ENCODE peak calls at places on chromosomes 12 and 14, in four cellular contexts. One of them, this sample, is unnamed.

GRCh38 chr14:20712900-20713299 is 24.3 kb downstream of the ANG start:
- DNase-seq in K562: no peak
- DNase-seq in neural progenitor cell: no peak
- DNase-seq in GM23248: no peak
- DNase-seq in this sample: no peak

GRCh38 chr12:12891646-12892355 is 439 bp downstream of the GPRC5A start:
- DNase-seq in K562: no peak
- DNase-seq in neural progenitor cell: no peak
- DNase-seq in GM23248: peak
- DNase-seq in this sample: no peak

GRCh38 chr14:44937547-44937946 is 24.2 kb downstream of the KLHL28 start:
- DNase-seq in K562: no peak
- DNase-seq in neural progenitor cell: no peak
- DNase-seq in GM23248: no peak
- DNase-seq in this sample: no peak

GRCh38 chr12:31872831-31873604 is 86.2 kb upstream of the RESF1 start:
- DNase-seq in K562: no peak
- DNase-seq in neural progenitor cell: no peak
- DNase-seq in GM23248: no peak
- DNase-seq in this sample: no peak

GRCh38 chr14:59274991-59275391 is 86.5 kb downstream of the DAAM1 start:
- DNase-seq in K562: no peak
- DNase-seq in neural progenitor cell: peak
- DNase-seq in GM23248: no peak
- DNase-seq in this sample: no peak

GRCh38 chr12:7373226-7373625 is 69.4 kb downstream of the ACSM4 start:
- DNase-seq in K562: no peak
- DNase-seq in neural progenitor cell: no peak
- DNase-seq in GM23248: peak
- DNase-seq in this sample: no peak

GRCh38 chr14:75126121-75126544 is 715 bp downstream of the NEK9 start:
- DNase-seq in K562: no peak
- DNase-seq in neural progenitor cell: no peak
- DNase-seq in GM23248: peak
- DNase-seq in this sample: no peak

GRCh38 chr12:96445743-96446655 is 43.4 kb upstream of the CFAP54 start:
- DNase-seq in K562: peak
- DNase-seq in neural progenitor cell: no peak
- DNase-seq in GM23248: peak
- DNase-seq in this sample: peak

GRCh38 chr12:2876431-2877046 is 435 bp downstream of the FOXM1 start:
- DNase-seq in K562: peak
- DNase-seq in neural progenitor cell: no peak
- DNase-seq in GM23248: peak
- DNase-seq in this sample: peak

GRCh38 chr12:42684171-42685071 is 94.9 kb upstream of the PRICKLE1 start:
- DNase-seq in K562: no peak
- DNase-seq in neural progenitor cell: no peak
- DNase-seq in GM23248: peak
- DNase-seq in this sample: no peak

GRCh38 chr12:98137278-98137677 is 378.1 kb upstream of the TMPO start:
- DNase-seq in K562: no peak
- DNase-seq in neural progenitor cell: no peak
- DNase-seq in GM23248: no peak
- DNase-seq in this sample: no peak

GRCh38 chr14:44316647-44317432 is 190.2 kb downstream of the FSCB start:
- DNase-seq in K562: peak
- DNase-seq in neural progenitor cell: no peak
- DNase-seq in GM23248: peak
- DNase-seq in this sample: no peak

GRCh38 chr12:92002673-92003382 is 142.8 kb downstream of the BTG1 start:
- DNase-seq in K562: peak
- DNase-seq in neural progenitor cell: no peak
- DNase-seq in GM23248: peak
- DNase-seq in this sample: no peak

GRCh38 chr12:93048646-93049045 is 119.6 kb upstream of the EEA1 start:
- DNase-seq in K562: no peak
- DNase-seq in neural progenitor cell: no peak
- DNase-seq in GM23248: no peak
- DNase-seq in this sample: no peak

GRCh38 chr12:59444932-59445331 is 150.9 kb upstream of the SLC16A7 start:
- DNase-seq in K562: no peak
- DNase-seq in neural progenitor cell: no peak
- DNase-seq in GM23248: peak
- DNase-seq in this sample: no peak

GRCh38 chr12:90953956-90954421 is 987 bp downstream of the CCER1 start:
- DNase-seq in K562: peak
- DNase-seq in neural progenitor cell: peak
- DNase-seq in GM23248: no peak
- DNase-seq in this sample: no peak

GRCh38 chr14:99531221-99532096 is 50.2 kb downstream of the CCNK start:
- DNase-seq in K562: no peak
- DNase-seq in neural progenitor cell: peak
- DNase-seq in GM23248: peak
- DNase-seq in this sample: no peak

GRCh38 chr12:62006076-62006732 is 254.0 kb upstream of the USP15 start:
- DNase-seq in K562: peak
- DNase-seq in neural progenitor cell: peak
- DNase-seq in GM23248: peak
- DNase-seq in this sample: peak

GRCh38 chr12:21774358-21775129 is at the start of gene KCNJ8:
- DNase-seq in K562: peak
- DNase-seq in neural progenitor cell: peak
- DNase-seq in GM23248: peak
- DNase-seq in this sample: no peak

GRCh38 chr14:74508292-74508731 is 14.7 kb downstream of the ISCA2 start:
- DNase-seq in K562: no peak
- DNase-seq in neural progenitor cell: peak
- DNase-seq in GM23248: peak
- DNase-seq in this sample: no peak

GRCh38 chr14:99011385-99011784 is 260.6 kb downstream of the BCL11B start:
- DNase-seq in K562: no peak
- DNase-seq in neural progenitor cell: no peak
- DNase-seq in GM23248: no peak
- DNase-seq in this sample: no peak

GRCh38 chr12:80805106-80805505 is 88.4 kb downstream of the MYF5 start:
- DNase-seq in K562: no peak
- DNase-seq in neural progenitor cell: no peak
- DNase-seq in GM23248: peak
- DNase-seq in this sample: no peak

GRCh38 chr12:111093428-111094142 is 173.2 kb upstream of the MYL2 start:
- DNase-seq in K562: no peak
- DNase-seq in neural progenitor cell: no peak
- DNase-seq in GM23248: no peak
- DNase-seq in this sample: peak

GRCh38 chr12:6285063-6285477 is 25.4 kb upstream of the PLEKHG6 start:
- DNase-seq in K562: peak
- DNase-seq in neural progenitor cell: peak
- DNase-seq in GM23248: peak
- DNase-seq in this sample: peak

GRCh38 chr14:51394804-51395203 is 154.8 kb downstream of the TMX1 start:
- DNase-seq in K562: no peak
- DNase-seq in neural progenitor cell: no peak
- DNase-seq in GM23248: no peak
- DNase-seq in this sample: no peak

GRCh38 chr14:69704319-69704718 is 62.6 kb upstream of the SRSF5 start:
- DNase-seq in K562: no peak
- DNase-seq in neural progenitor cell: no peak
- DNase-seq in GM23248: no peak
- DNase-seq in this sample: no peak

GRCh38 chr14:41521891-41522290 is 84.8 kb upstream of the LRFN5 start:
- DNase-seq in K562: no peak
- DNase-seq in neural progenitor cell: no peak
- DNase-seq in GM23248: no peak
- DNase-seq in this sample: no peak

GRCh38 chr12:119613319-119613936 is 19.9 kb downstream of the TMEM233 start:
- DNase-seq in K562: no peak
- DNase-seq in neural progenitor cell: no peak
- DNase-seq in GM23248: peak
- DNase-seq in this sample: no peak

GRCh38 chr12:64968989-64969819 is 144.8 kb downstream of the TBC1D30 start:
- DNase-seq in K562: no peak
- DNase-seq in neural progenitor cell: peak
- DNase-seq in GM23248: peak
- DNase-seq in this sample: no peak

GRCh38 chr14:105144666-105145380 is 23.8 kb downstream of the JAG2 start:
- DNase-seq in K562: no peak
- DNase-seq in neural progenitor cell: no peak
- DNase-seq in GM23248: no peak
- DNase-seq in this sample: no peak

GRCh38 chr14:74952697-74953484 is 2.5 kb downstream of the PGF start:
- DNase-seq in K562: no peak
- DNase-seq in neural progenitor cell: no peak
- DNase-seq in GM23248: no peak
- DNase-seq in this sample: no peak

GRCh38 chr14:94638330-94638729 is 26.1 kb downstream of the SERPINA3 start:
- DNase-seq in K562: no peak
- DNase-seq in neural progenitor cell: no peak
- DNase-seq in GM23248: no peak
- DNase-seq in this sample: no peak

GRCh38 chr12:116861331-116861730 is 19.9 kb downstream of the HRK start:
- DNase-seq in K562: no peak
- DNase-seq in neural progenitor cell: peak
- DNase-seq in GM23248: peak
- DNase-seq in this sample: peak

GRCh38 chr12:124426594-124427550 is 132.0 kb downstream of the RFLNA start:
- DNase-seq in K562: no peak
- DNase-seq in neural progenitor cell: peak
- DNase-seq in GM23248: no peak
- DNase-seq in this sample: no peak
- H3K27ac ChIP-seq in K562: no peak
- H3K27ac ChIP-seq in neural progenitor cell: no peak
- H3K27ac ChIP-seq in GM23248: no peak
- H3K27ac ChIP-seq in this sample: no peak

GRCh38 chr12:46246021-46246700 is 22.7 kb downstream of the SLC38A1 start:
- DNase-seq in K562: no peak
- DNase-seq in neural progenitor cell: no peak
- DNase-seq in GM23248: no peak
- DNase-seq in this sample: no peak

GRCh38 chr12:46242569-46242968 is 26.3 kb downstream of the SLC38A1 start:
- DNase-seq in K562: no peak
- DNase-seq in neural progenitor cell: no peak
- DNase-seq in GM23248: no peak
- DNase-seq in this sample: no peak

GRCh38 chr12:46240436-46240835 is 28.4 kb downstream of the SLC38A1 start:
- DNase-seq in K562: no peak
- DNase-seq in neural progenitor cell: no peak
- DNase-seq in GM23248: no peak
- DNase-seq in this sample: no peak

GRCh38 chr12:46244273-46244672 is 24.6 kb downstream of the SLC38A1 start:
- DNase-seq in K562: no peak
- DNase-seq in neural progenitor cell: no peak
- DNase-seq in GM23248: no peak
- DNase-seq in this sample: no peak

GRCh38 chr12:46244997-46245396 is 23.8 kb downstream of the SLC38A1 start:
- DNase-seq in K562: no peak
- DNase-seq in neural progenitor cell: no peak
- DNase-seq in GM23248: no peak
- DNase-seq in this sample: no peak
- TF ChIP-seq EZH2 in K562: no peak
- TF ChIP-seq EZH2 in neural progenitor cell: no peak
- TF ChIP-seq EZH2 in GM23248: no peak
- TF ChIP-seq EZH2 in this sample: no peak

GRCh38 chr14:58151264-58151700 is 731 bp downstream of the ARMH4 start:
- DNase-seq in K562: no peak
- DNase-seq in neural progenitor cell: no peak
- DNase-seq in GM23248: no peak
- DNase-seq in this sample: no peak
- H3K9ac ChIP-seq in K562: no peak
- H3K9ac ChIP-seq in neural progenitor cell: peak
- H3K9ac ChIP-seq in GM23248: peak
- H3K9ac ChIP-seq in this sample: peak

DNA sequence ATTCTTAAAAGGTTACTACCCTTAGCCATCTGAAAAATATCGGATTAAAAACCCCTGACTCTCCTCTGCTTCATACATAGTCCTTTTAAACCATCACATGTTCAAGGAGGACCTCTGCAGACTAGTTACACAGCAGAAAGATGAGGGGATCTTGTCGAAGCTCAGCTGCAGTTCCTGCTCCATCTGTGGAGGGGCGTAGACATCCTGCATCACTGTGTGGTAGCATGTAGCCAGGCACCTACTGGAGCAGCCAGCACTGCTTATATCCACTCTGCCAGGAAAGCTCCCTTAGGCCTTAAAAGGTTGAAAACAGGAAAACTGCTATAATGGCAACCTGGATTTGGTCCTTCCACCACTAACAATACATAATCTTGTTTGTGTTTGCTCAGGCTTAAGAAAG is 57.6 kb upstream of the STRN3 start:
- DNase-seq in K562: no peak
- DNase-seq in neural progenitor cell: peak
- DNase-seq in GM23248: no peak
- DNase-seq in this sample: no peak
- H3K27ac ChIP-seq in K562: no peak
- H3K27ac ChIP-seq in neural progenitor cell: no peak
- H3K27ac ChIP-seq in GM23248: no peak
- H3K27ac ChIP-seq in this sample: no peak

GRCh38 chr14:28765169-28765906 is 1.2 kb upstream of the FOXG1 start:
- DNase-seq in K562: no peak
- DNase-seq in neural progenitor cell: peak
- DNase-seq in GM23248: peak
- DNase-seq in this sample: no peak

GRCh38 chr14:28766505-28767238 is at the start of gene FOXG1:
- DNase-seq in K562: peak
- DNase-seq in neural progenitor cell: peak
- DNase-seq in GM23248: peak
- DNase-seq in this sample: no peak

GRCh38 chr14:28767239-28767850 is 758 bp downstream of the FOXG1 start:
- DNase-seq in K562: peak
- DNase-seq in neural progenitor cell: no peak
- DNase-seq in GM23248: no peak
- DNase-seq in this sample: no peak

GRCh38 chr14:28763914-28764848 is 2.4 kb upstream of the FOXG1 start:
- DNase-seq in K562: no peak
- DNase-seq in neural progenitor cell: peak
- DNase-seq in GM23248: no peak
- DNase-seq in this sample: no peak

DNA sequence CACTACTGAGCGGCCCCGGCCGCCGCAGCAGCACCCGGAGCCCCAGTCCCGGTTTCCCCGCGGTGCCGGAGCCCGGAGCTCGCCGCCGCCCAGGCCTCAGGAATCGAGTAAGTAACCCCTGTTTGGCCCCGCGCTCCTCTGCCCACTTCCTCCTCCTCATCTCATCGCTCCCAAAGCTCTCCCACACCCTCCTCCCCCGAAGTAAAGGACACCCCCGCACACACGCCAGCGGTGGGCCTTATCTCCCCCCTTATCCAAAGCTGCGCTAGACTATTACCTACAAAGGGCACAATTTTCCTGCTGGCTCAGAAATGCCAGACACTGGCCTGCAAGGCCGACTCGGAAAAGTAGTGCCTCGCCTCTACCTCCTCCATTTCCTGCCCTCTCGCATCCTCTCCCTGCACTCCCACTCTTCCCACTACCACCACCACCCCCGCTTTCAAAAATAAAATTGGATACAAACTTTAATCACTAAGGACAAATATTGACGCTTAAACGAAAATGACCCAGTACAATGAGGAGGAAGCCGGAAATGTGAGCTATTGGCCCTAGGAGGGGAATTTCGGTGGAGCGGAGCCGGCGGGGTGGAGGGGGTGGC is 581 bp upstream of the FOXG1 start:
- DNase-seq in K562: peak
- DNase-seq in neural progenitor cell: peak
- DNase-seq in GM23248: peak
- DNase-seq in this sample: no peak
- TF ChIP-seq EZH2 in K562: no peak
- TF ChIP-seq EZH2 in neural progenitor cell: peak
- TF ChIP-seq EZH2 in GM23248: peak
- TF ChIP-seq EZH2 in this sample: no peak